ENCODE peak calls at places on chromosomes 1 and 21, in five cellular contexts. One of them, this sample, is unnamed.

GRCh38 chr1:178417858-178418257 is 78.9 kb downstream of the CLEC20A start:
- DNase-seq in brain microvascular endothelial cell: peak; percentile 29
- DNase-seq in CD8-positive, alpha-beta T cell: no peak
- DNase-seq in RWPE2: no peak
- DNase-seq in fibroblast of lung: peak; percentile 93
- DNase-seq in this sample: peak; percentile 80

GRCh38 chr21:27565418-27565817 is 598.5 kb upstream of the ADAMTS5 start:
- DNase-seq in CD8-positive, alpha-beta T cell: no peak
- DNase-seq in brain microvascular endothelial cell: no peak
- DNase-seq in fibroblast of lung: no peak
- DNase-seq in RWPE2: no peak
- DNase-seq in this sample: no peak

GRCh38 chr1:198228925-198229324 is 72.1 kb downstream of the NEK7 start:
- DNase-seq in brain microvascular endothelial cell: no peak
- DNase-seq in CD8-positive, alpha-beta T cell: no peak
- DNase-seq in fibroblast of lung: no peak
- DNase-seq in RWPE2: no peak
- DNase-seq in this sample: no peak

GRCh38 chr21:15031790-15032357 is 32.9 kb downstream of the NRIP1 start:
- DNase-seq in brain microvascular endothelial cell: peak; percentile 63
- DNase-seq in fibroblast of lung: no peak
- DNase-seq in CD8-positive, alpha-beta T cell: no peak
- DNase-seq in RWPE2: no peak
- DNase-seq in this sample: no peak

GRCh38 chr1:192628406-192629057 is 7.4 kb upstream of the RGS13 start:
- DNase-seq in CD8-positive, alpha-beta T cell: no peak
- DNase-seq in RWPE2: no peak
- DNase-seq in brain microvascular endothelial cell: no peak
- DNase-seq in fibroblast of lung: no peak
- DNase-seq in this sample: no peak

GRCh38 chr1:162857850-162858249 is 3.1 kb downstream of the CCDC190 start:
- DNase-seq in CD8-positive, alpha-beta T cell: no peak
- DNase-seq in fibroblast of lung: peak; percentile 40
- DNase-seq in brain microvascular endothelial cell: no peak
- DNase-seq in RWPE2: no peak
- DNase-seq in this sample: no peak

GRCh38 chr21:43196789-43197188 is 28.0 kb downstream of the CRYAA start:
- DNase-seq in fibroblast of lung: no peak
- DNase-seq in RWPE2: peak; percentile 92
- DNase-seq in brain microvascular endothelial cell: no peak
- DNase-seq in CD8-positive, alpha-beta T cell: peak; percentile 27
- DNase-seq in this sample: peak; percentile 85

GRCh38 chr1:2345297-2346075 is 45.9 kb downstream of the MORN1 start:
- DNase-seq in brain microvascular endothelial cell: no peak
- DNase-seq in fibroblast of lung: no peak
- DNase-seq in CD8-positive, alpha-beta T cell: no peak
- DNase-seq in RWPE2: peak; percentile 55
- DNase-seq in this sample: no peak

GRCh38 chr1:222546548-222547259 is 1.2 kb downstream of the HHIPL2 start:
- DNase-seq in RWPE2: no peak
- DNase-seq in brain microvascular endothelial cell: peak; percentile 52
- DNase-seq in fibroblast of lung: peak; percentile 80
- DNase-seq in CD8-positive, alpha-beta T cell: no peak
- DNase-seq in this sample: peak; percentile 75

GRCh38 chr1:118093017-118093416 is 92.0 kb downstream of the SPAG17 start:
- DNase-seq in fibroblast of lung: no peak
- DNase-seq in CD8-positive, alpha-beta T cell: no peak
- DNase-seq in RWPE2: no peak
- DNase-seq in brain microvascular endothelial cell: no peak
- DNase-seq in this sample: no peak

GRCh38 chr1:1542766-1543705 is 2.6 kb upstream of the TMEM240 start:
- DNase-seq in RWPE2: peak; percentile 62
- DNase-seq in CD8-positive, alpha-beta T cell: no peak
- DNase-seq in brain microvascular endothelial cell: no peak
- DNase-seq in fibroblast of lung: no peak
- DNase-seq in this sample: no peak

GRCh38 chr21:39523398-39523797 is 71.6 kb downstream of the SH3BGR start:
- DNase-seq in brain microvascular endothelial cell: no peak
- DNase-seq in fibroblast of lung: no peak
- DNase-seq in CD8-positive, alpha-beta T cell: no peak
- DNase-seq in RWPE2: no peak
- DNase-seq in this sample: no peak

GRCh38 chr1:59522925-59523505 is 226.1 kb downstream of the FGGY start:
- DNase-seq in brain microvascular endothelial cell: no peak
- DNase-seq in CD8-positive, alpha-beta T cell: no peak
- DNase-seq in fibroblast of lung: no peak
- DNase-seq in RWPE2: no peak
- DNase-seq in this sample: no peak

GRCh38 chr1:21594935-21595897 is 73.9 kb downstream of the RAP1GAP start:
- DNase-seq in RWPE2: no peak
- DNase-seq in CD8-positive, alpha-beta T cell: peak; percentile 51
- DNase-seq in brain microvascular endothelial cell: peak; percentile 61
- DNase-seq in fibroblast of lung: peak; percentile 47
- DNase-seq in this sample: peak; percentile 50

GRCh38 chr1:1230656-1231399 is 973 bp downstream of the SDF4 start:
- DNase-seq in RWPE2: no peak
- DNase-seq in fibroblast of lung: peak; percentile 70
- DNase-seq in CD8-positive, alpha-beta T cell: no peak
- DNase-seq in brain microvascular endothelial cell: peak; percentile 75
- DNase-seq in this sample: no peak

GRCh38 chr1:230086152-230086551 is 19.1 kb downstream of the GALNT2 start:
- DNase-seq in RWPE2: no peak
- DNase-seq in fibroblast of lung: no peak
- DNase-seq in brain microvascular endothelial cell: no peak
- DNase-seq in CD8-positive, alpha-beta T cell: peak; percentile 7
- DNase-seq in this sample: no peak

GRCh38 chr1:9149837-9150581 is 21.1 kb upstream of the GPR157 start:
- DNase-seq in CD8-positive, alpha-beta T cell: no peak
- DNase-seq in fibroblast of lung: no peak
- DNase-seq in RWPE2: no peak
- DNase-seq in brain microvascular endothelial cell: no peak
- DNase-seq in this sample: no peak

GRCh38 chr1:219639843-219640606 is 27.1 kb upstream of the ZC3H11B start:
- DNase-seq in brain microvascular endothelial cell: no peak
- DNase-seq in fibroblast of lung: no peak
- DNase-seq in RWPE2: no peak
- DNase-seq in CD8-positive, alpha-beta T cell: no peak
- DNase-seq in this sample: peak; percentile 20

GRCh38 chr1:23696335-23696989 is 4.9 kb downstream of the RPL11 start:
- DNase-seq in fibroblast of lung: no peak
- DNase-seq in CD8-positive, alpha-beta T cell: no peak
- DNase-seq in brain microvascular endothelial cell: peak; percentile 18
- DNase-seq in RWPE2: no peak
- DNase-seq in this sample: no peak

GRCh38 chr1:229844675-229845074 is 218.6 kb downstream of the URB2 start:
- DNase-seq in brain microvascular endothelial cell: no peak
- DNase-seq in CD8-positive, alpha-beta T cell: no peak
- DNase-seq in fibroblast of lung: peak; percentile 25
- DNase-seq in RWPE2: no peak
- DNase-seq in this sample: no peak

GRCh38 chr21:21921410-21922232 is 923.4 kb downstream of the NCAM2 start:
- DNase-seq in CD8-positive, alpha-beta T cell: no peak
- DNase-seq in brain microvascular endothelial cell: no peak
- DNase-seq in RWPE2: no peak
- DNase-seq in fibroblast of lung: peak; percentile 37
- DNase-seq in this sample: peak; percentile 7

GRCh38 chr1:160681067-160681890 is 30.3 kb downstream of the CD48 start:
- DNase-seq in fibroblast of lung: no peak
- DNase-seq in CD8-positive, alpha-beta T cell: peak; percentile 91
- DNase-seq in RWPE2: no peak
- DNase-seq in brain microvascular endothelial cell: peak; percentile 13
- DNase-seq in this sample: peak; percentile 20

GRCh38 chr1:36831171-36831810 is 203.0 kb downstream of the GRIK3 start:
- DNase-seq in fibroblast of lung: no peak
- DNase-seq in brain microvascular endothelial cell: no peak
- DNase-seq in CD8-positive, alpha-beta T cell: no peak
- DNase-seq in RWPE2: no peak
- DNase-seq in this sample: no peak

GRCh38 chr1:171935086-171935485 is 93.8 kb downstream of the DNM3 start:
- DNase-seq in CD8-positive, alpha-beta T cell: no peak
- DNase-seq in brain microvascular endothelial cell: no peak
- DNase-seq in fibroblast of lung: no peak
- DNase-seq in RWPE2: no peak
- DNase-seq in this sample: no peak

GRCh38 chr1:182495002-182495401 is 45.1 kb downstream of the RGSL1 start:
- DNase-seq in CD8-positive, alpha-beta T cell: no peak
- DNase-seq in brain microvascular endothelial cell: no peak
- DNase-seq in fibroblast of lung: no peak
- DNase-seq in RWPE2: no peak
- DNase-seq in this sample: no peak

GRCh38 chr1:225242611-225243010 is 185.2 kb downstream of the LBR start:
- DNase-seq in RWPE2: no peak
- DNase-seq in fibroblast of lung: no peak
- DNase-seq in brain microvascular endothelial cell: no peak
- DNase-seq in CD8-positive, alpha-beta T cell: no peak
- DNase-seq in this sample: no peak

GRCh38 chr21:23402929-23403520 is 2204.3 kb downstream of the MRPL39 start:
- DNase-seq in RWPE2: no peak
- DNase-seq in fibroblast of lung: no peak
- DNase-seq in brain microvascular endothelial cell: no peak
- DNase-seq in CD8-positive, alpha-beta T cell: no peak
- DNase-seq in this sample: no peak

GRCh38 chr21:16113052-16113715 is 383.4 kb downstream of the USP25 start:
- DNase-seq in brain microvascular endothelial cell: no peak
- DNase-seq in RWPE2: no peak
- DNase-seq in CD8-positive, alpha-beta T cell: no peak
- DNase-seq in fibroblast of lung: peak; percentile 29
- DNase-seq in this sample: no peak

GRCh38 chr1:245894843-245895242 is 612.2 kb downstream of the SMYD3 start:
- DNase-seq in brain microvascular endothelial cell: no peak
- DNase-seq in fibroblast of lung: no peak
- DNase-seq in CD8-positive, alpha-beta T cell: no peak
- DNase-seq in RWPE2: no peak
- DNase-seq in this sample: no peak

GRCh38 chr1:203682401-203683383 is 56.1 kb downstream of the ATP2B4 start:
- DNase-seq in RWPE2: no peak
- DNase-seq in brain microvascular endothelial cell: no peak
- DNase-seq in fibroblast of lung: no peak
- DNase-seq in CD8-positive, alpha-beta T cell: peak; percentile 68
- DNase-seq in this sample: no peak

GRCh38 chr1:12148160-12148957 is 18.4 kb upstream of the TNFRSF1B start:
- DNase-seq in RWPE2: no peak
- DNase-seq in brain microvascular endothelial cell: no peak
- DNase-seq in CD8-positive, alpha-beta T cell: no peak
- DNase-seq in fibroblast of lung: peak; percentile 22
- DNase-seq in this sample: no peak

GRCh38 chr1:173864179-173864867 is 3.5 kb downstream of the GAS5 start:
- DNase-seq in brain microvascular endothelial cell: no peak
- DNase-seq in CD8-positive, alpha-beta T cell: no peak
- DNase-seq in RWPE2: no peak
- DNase-seq in fibroblast of lung: no peak
- DNase-seq in this sample: no peak

GRCh38 chr1:41003640-41004220 is 17.8 kb downstream of the SLFNL1 start:
- DNase-seq in brain microvascular endothelial cell: peak; percentile 100
- DNase-seq in fibroblast of lung: peak; percentile 99
- DNase-seq in CD8-positive, alpha-beta T cell: peak; percentile 90
- DNase-seq in RWPE2: peak; percentile 97
- DNase-seq in this sample: peak; percentile 96

DNA sequence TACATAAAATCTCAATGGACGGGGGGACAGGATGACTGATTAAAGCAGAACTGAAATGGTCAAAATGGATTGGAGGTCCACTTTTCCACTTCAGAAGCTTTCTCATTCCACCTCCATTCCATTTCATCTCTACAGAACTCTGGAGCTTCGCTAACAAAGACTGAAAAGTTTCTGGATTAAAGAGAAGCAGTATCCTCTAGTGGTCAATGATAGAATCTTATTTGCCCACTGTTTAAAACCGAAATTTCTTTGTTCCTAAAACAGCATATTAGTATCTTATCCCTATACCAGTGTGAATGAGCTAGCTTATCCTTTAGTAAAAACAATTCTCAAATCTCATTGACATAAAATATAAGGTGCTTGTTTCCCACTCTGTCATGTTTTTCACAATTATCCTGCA is 890.6 kb downstream of the KCNT2 start:
- DNase-seq in brain microvascular endothelial cell: no peak
- DNase-seq in RWPE2: no peak
- DNase-seq in CD8-positive, alpha-beta T cell: no peak
- DNase-seq in fibroblast of lung: peak; percentile 70
- DNase-seq in this sample: peak; percentile 34
- TF ChIP-seq CTCF in brain microvascular endothelial cell: peak; percentile 53
- TF ChIP-seq CTCF in RWPE2: peak; percentile 81
- TF ChIP-seq CTCF in CD8-positive, alpha-beta T cell: no peak
- TF ChIP-seq CTCF in fibroblast of lung: peak; percentile 18
- TF ChIP-seq CTCF in this sample: peak; percentile 55

DNA sequence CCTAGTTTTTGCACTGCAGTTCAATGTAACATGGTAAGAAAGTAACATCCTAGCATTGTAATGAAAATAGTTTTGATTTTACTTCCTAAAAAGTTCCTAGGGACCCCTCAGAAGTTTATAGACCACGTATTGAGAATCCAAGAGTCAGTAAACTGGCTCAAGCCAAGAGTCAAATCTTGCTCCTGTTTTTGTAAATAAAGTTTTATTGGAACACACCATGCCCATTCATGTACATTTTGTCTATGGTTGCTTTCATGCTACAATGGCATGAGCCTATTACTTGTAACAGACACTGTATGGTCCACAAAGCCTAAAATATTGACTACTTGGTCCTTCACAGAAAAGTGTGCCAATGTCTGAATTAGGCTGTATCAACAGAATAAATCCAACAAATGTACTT is 301.0 kb downstream of the LMO4 start:
- DNase-seq in fibroblast of lung: no peak
- DNase-seq in RWPE2: no peak
- DNase-seq in brain microvascular endothelial cell: no peak
- DNase-seq in CD8-positive, alpha-beta T cell: no peak
- DNase-seq in this sample: no peak
- H3K27ac ChIP-seq in fibroblast of lung: no peak overlapping the region
- H3K27ac ChIP-seq in RWPE2: no peak overlapping the region
- H3K27ac ChIP-seq in brain microvascular endothelial cell: no peak overlapping the region
- H3K27ac ChIP-seq in CD8-positive, alpha-beta T cell: no peak overlapping the region
- H3K27ac ChIP-seq in this sample: no peak overlapping the region

GRCh38 chr1:30318413-30318812 is 405.0 kb downstream of the MATN1 start:
- DNase-seq in RWPE2: no peak
- DNase-seq in brain microvascular endothelial cell: no peak
- DNase-seq in fibroblast of lung: no peak
- DNase-seq in CD8-positive, alpha-beta T cell: no peak
- DNase-seq in this sample: no peak
- TF ChIP-seq CTCF in RWPE2: no peak
- TF ChIP-seq CTCF in brain microvascular endothelial cell: no peak
- TF ChIP-seq CTCF in fibroblast of lung: no peak
- TF ChIP-seq CTCF in CD8-positive, alpha-beta T cell: no peak
- TF ChIP-seq CTCF in this sample: no peak

DNA sequence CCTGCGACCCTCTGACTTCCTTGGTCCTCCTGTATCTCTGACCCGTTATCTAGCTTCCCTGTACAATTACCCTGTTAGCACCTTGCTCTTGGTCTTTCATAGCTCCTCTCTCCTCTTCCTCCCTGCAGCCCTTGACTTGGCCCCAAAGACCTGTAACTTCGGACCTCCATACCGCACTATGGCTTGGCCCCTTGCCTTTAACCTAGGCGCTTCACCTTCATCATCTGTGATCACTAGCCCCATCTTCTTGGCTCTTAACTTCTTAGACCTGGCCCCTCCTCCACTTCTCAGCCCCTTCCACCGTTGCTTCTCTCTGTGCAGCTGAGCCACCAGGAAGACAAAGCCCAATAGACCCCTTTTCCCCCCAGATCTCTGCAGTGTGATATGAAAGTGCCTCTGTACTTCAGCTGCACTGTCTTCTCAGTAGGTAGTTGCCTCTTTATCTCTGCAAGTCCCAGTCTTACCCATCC is 733 bp downstream of the ZNF691 start:
- DNase-seq in CD8-positive, alpha-beta T cell: no peak
- DNase-seq in fibroblast of lung: no peak
- DNase-seq in brain microvascular endothelial cell: no peak
- DNase-seq in RWPE2: no peak
- DNase-seq in this sample: no peak
- H3K27ac ChIP-seq in CD8-positive, alpha-beta T cell: peak overlapping the region; percentile 46
- H3K27ac ChIP-seq in fibroblast of lung: peak overlapping the region; percentile 56
- H3K27ac ChIP-seq in brain microvascular endothelial cell: no peak overlapping the region
- H3K27ac ChIP-seq in RWPE2: no peak overlapping the region
- H3K27ac ChIP-seq in this sample: peak overlapping the region; percentile 73

This sample was measured in RWPE1.